ENCODE peak calls at places on chromosomes 11 and 22, in five cellular contexts. K, R, Q, M and E are unnamed samples.

GRCh38 chr11:121534131-121535093 is 81.6 kb upstream of the SORL1-AS1 start:
- DNase-seq in M (no peak), K (no peak), Q (no peak), R (no peak), E (no peak)

GRCh38 chr11:8263769-8264410 is at the start of gene LMO1:
- DNase-seq in R (no peak), M (no peak), K (peak; percentile 41), Q (peak; percentile 77), E (peak; percentile 87)

GRCh38 chr11:115660072-115660805 is 156.0 kb upstream of the CADM1 start:
- DNase-seq in K (no peak), M (no peak), Q (no peak), R (no peak), E (no peak)

GRCh38 chr11:118792642-118793124 is 1.7 kb upstream of the DDX6 start:
- DNase-seq in K (peak; percentile 92), Q (peak; percentile 89), R (peak; percentile 86), M (peak; percentile 91), E (peak; percentile 85)

GRCh38 chr11:118915941-118916841 is 9.5 kb downstream of the BCL9L start:
- DNase-seq in Q (no peak), R (no peak), K (no peak), M (no peak), E (no peak)

GRCh38 chr22:19064354-19065054 is 57.7 kb downstream of the DGCR2 start:
- DNase-seq in R (no peak), M (no peak), K (no peak), Q (no peak), E (no peak)

GRCh38 chr11:78097666-78098385 is 18.2 kb upstream of the NDUFC2 start:
- DNase-seq in R (no peak), Q (no peak), M (no peak), K (no peak), E (no peak)

GRCh38 chr11:84291996-84292395 is 1005.8 kb upstream of the CCDC90B start:
- DNase-seq in Q (no peak), R (no peak), K (no peak), M (no peak), E (no peak)

GRCh38 chr22:38314992-38315800 is 2.0 kb downstream of the CSNK1E start:
- DNase-seq in K (no peak), R (no peak), M (no peak), Q (no peak), E (no peak)

GRCh38 chr11:121466063-121466794 is 13.5 kb upstream of the SORL1-AS1 start:
- DNase-seq in Q (peak; percentile 82), M (no peak), K (peak; percentile 76), R (peak; percentile 78), E (peak; percentile 61)

GRCh38 chr22:49119551-49119952 is 708.1 kb downstream of the BRD1 start:
- DNase-seq in K (no peak), Q (peak; percentile 30), R (no peak), M (no peak), E (no peak)

GRCh38 chr22:49944399-49944891 is 16.1 kb upstream of the PIM3 start:
- DNase-seq in Q (no peak), K (no peak), R (no peak), M (no peak), E (no peak)

GRCh38 chr11:80424012-80424695 is 983.3 kb upstream of the TENM4 start:
- DNase-seq in Q (no peak), K (no peak), R (no peak), M (peak; percentile 9), E (no peak)

GRCh38 chr22:28139993-28140392 is 220.9 kb upstream of the PITPNB start:
- DNase-seq in K (no peak), Q (no peak), R (no peak), M (no peak), E (no peak)

GRCh38 chr11:1967641-1968225 is 20.6 kb downstream of the MRPL23 start:
- DNase-seq in M (no peak), R (no peak), K (no peak), Q (no peak), E (no peak)

GRCh38 chr22:28174509-28174908 is 255.5 kb upstream of the PITPNB start:
- DNase-seq in K (no peak), R (no peak), Q (no peak), M (no peak), E (no peak)

GRCh38 chr11:14380947-14381555 is 22.1 kb upstream of the RRAS2 start:
- DNase-seq in M (no peak), R (no peak), K (peak; percentile 22), Q (no peak), E (peak; percentile 27)

GRCh38 chr11:23856654-23857053 is 640.2 kb upstream of the LUZP2 start:
- DNase-seq in K (no peak), R (no peak), Q (no peak), M (no peak), E (no peak)

GRCh38 chr11:122668562-122669090 is 13.1 kb downstream of the UBASH3B start:
- DNase-seq in M (no peak), R (no peak), Q (no peak), K (no peak), E (no peak)

GRCh38 chr11:44339530-44339883 is 29.6 kb upstream of the ALX4 start:
- DNase-seq in Q (no peak), R (no peak), M (no peak), K (no peak), E (no peak)

GRCh38 chr11:45146072-45147016 is at the start of gene PRDM11:
- DNase-seq in R (no peak), Q (peak; percentile 15), K (no peak), M (no peak), E (peak; percentile 60)

GRCh38 chr11:64900263-64900678 is 16.7 kb downstream of the ATG2A start:
- DNase-seq in R (no peak), K (no peak), M (no peak), Q (no peak), E (no peak)

GRCh38 chr22:29106839-29107238 is 34.0 kb downstream of the KREMEN1 start:
- DNase-seq in R (no peak), M (no peak), Q (no peak), K (no peak), E (no peak)

GRCh38 chr11:116193321-116194114 is 579.3 kb downstream of the BUD13 start:
- DNase-seq in M (no peak), R (no peak), Q (no peak), K (peak; percentile 17), E (peak; percentile 49)

GRCh38 chr11:88327061-88327460 is 10.5 kb downstream of the CTSC start:
- DNase-seq in M (no peak), Q (no peak), K (no peak), R (no peak), E (no peak)
- TF ChIP-seq SUZ12 in M (no peak), Q (no peak), K (no peak), R (no peak), E (no peak)

DNA sequence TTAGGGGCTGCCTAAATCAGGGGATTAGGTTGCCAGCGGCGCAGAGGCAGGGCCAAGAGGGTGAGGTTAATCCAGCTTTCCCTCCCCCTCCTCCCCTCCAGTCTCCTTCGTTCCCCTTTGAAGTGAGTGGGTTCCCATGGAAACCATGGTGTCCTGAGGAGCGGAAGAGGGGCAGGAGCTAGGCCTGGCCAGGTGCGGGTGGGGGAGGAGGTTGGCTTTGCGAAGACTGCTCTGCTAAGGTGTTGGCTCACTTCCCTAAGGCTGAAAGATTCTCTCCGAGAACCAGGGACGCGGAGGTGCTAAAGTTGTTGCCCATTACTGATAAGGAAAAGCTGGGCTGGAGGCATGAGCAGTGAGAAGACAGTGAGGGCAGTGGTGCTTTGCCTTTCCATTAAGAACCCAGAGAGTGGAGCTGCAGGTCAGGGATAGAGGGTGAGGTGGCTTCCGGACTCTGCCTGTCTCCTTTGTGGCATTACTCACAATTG is 124.6 kb downstream of the FEZ1 start:
- DNase-seq in R (peak; percentile 68), K (no peak), M (no peak), Q (peak; percentile 77), E (no peak)
- TF ChIP-seq SUZ12 in R (no peak), K (no peak), M (no peak), Q (no peak), E (no peak)

DNA sequence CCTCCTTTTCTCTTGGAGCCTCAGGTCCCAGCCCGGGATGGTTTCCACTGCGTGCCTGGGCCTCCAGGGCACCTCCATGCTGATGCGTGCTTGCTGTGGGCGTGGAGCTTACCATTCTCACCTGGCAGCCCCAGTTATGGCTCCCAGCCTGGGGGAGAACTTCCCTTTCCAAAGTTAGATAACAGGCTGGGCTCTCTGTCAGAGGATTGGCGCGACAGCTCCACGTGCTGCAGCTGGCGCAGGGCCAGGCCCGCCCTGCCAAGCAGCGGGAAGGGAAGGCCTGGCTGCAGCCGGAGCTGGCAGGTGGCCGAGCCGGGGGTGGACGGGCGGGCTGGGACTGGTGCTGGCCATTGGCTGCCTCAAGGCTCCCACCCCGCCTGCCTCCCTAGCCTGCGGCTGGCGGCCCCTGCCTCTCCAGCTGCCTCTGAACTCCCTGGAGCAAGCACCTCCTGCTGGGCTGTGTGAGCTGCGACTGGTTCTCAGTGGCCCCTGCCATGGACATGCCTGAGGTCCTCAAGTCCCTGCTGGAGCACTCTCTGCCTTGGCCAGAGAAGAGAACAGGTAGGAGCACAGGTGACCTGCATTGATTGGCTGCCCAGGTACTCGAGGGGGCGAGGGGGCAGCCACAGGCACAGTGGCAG is 14.6 kb upstream of the TEF start:
- DNase-seq in M (no peak), Q (no peak), K (peak; percentile 80), R (no peak), E (peak; percentile 83)
- TF ChIP-seq SUZ12 in M (no peak), Q (no peak), K (no peak), R (no peak), E (no peak)

GRCh38 chr22:47333625-47334024 is 571.2 kb downstream of the TBC1D22A start:
- DNase-seq in R (no peak), K (peak; percentile 9), Q (no peak), M (no peak), E (no peak)
- TF ChIP-seq SUZ12 in R (no peak), K (no peak), Q (no peak), M (no peak), E (no peak)

GRCh38 chr11:117722074-117722473 is 74.9 kb downstream of the DSCAML1 start:
- DNase-seq in Q (no peak), M (no peak), K (no peak), R (no peak), E (no peak)

GRCh38 chr11:117723625-117724024 is 73.4 kb downstream of the DSCAML1 start:
- DNase-seq in R (no peak), K (no peak), M (no peak), Q (no peak), E (no peak)

GRCh38 chr11:117724104-117724503 is 72.9 kb downstream of the DSCAML1 start:
- DNase-seq in K (no peak), M (no peak), Q (no peak), R (no peak), E (no peak)

GRCh38 chr11:117724621-117725020 is 72.4 kb downstream of the DSCAML1 start:
- DNase-seq in K (no peak), R (no peak), M (no peak), Q (no peak), E (no peak)

GRCh38 chr11:117725048-117725734 is 71.8 kb downstream of the DSCAML1 start:
- DNase-seq in Q (no peak), K (no peak), M (no peak), R (no peak), E (no peak)
- TF ChIP-seq SUZ12 in Q (no peak), K (no peak), M (no peak), R (no peak), E (no peak)